ENCODE peak calls at places on chromosomes 2 and 18, in five cellular contexts. P is A549, X is prostate gland, F is BJ, R is lower lobe of right lung. Y is an unnamed sample.

GRCh38 chr2:171430516-171431410 is 3.0 kb downstream of the METTL8 start:
- DNase-seq in P (no peak), X (no peak), F (no peak), R (no peak), Y (no peak)

GRCh38 chr2:177753682-177754475 is 318.7 kb downstream of the PDE11A start:
- DNase-seq in P (peak; percentile 18), X (no peak), F (peak; percentile 75), R (peak; percentile 62), Y (peak; percentile 47)

GRCh38 chr2:100757621-100758394 is 62.1 kb upstream of the NPAS2 start:
- DNase-seq in P (peak; percentile 39), X (no peak), F (peak; percentile 92), R (no peak), Y (no peak)

GRCh38 chr2:39156107-39156506 is 35.3 kb upstream of the SOS1 start:
- DNase-seq in P (no peak), X (no peak), F (peak; percentile 7), R (no peak), Y (no peak)

GRCh38 chr2:4214444-4215295 is 511.3 kb downstream of the DCDC2C start:
- DNase-seq in P (no peak), X (no peak), F (no peak), R (no peak), Y (peak; percentile 7)

GRCh38 chr2:238097988-238098853 is 1.9 kb upstream of the ESPNL start:
- DNase-seq in P (peak; percentile 71), X (no peak), F (no peak), R (peak; percentile 71), Y (peak; percentile 97)

GRCh38 chr18:9673296-9674251 is 34.5 kb upstream of the RAB31 start:
- DNase-seq in P (peak; percentile 94), X (no peak), F (no peak), R (peak; percentile 75), Y (peak; percentile 96)

GRCh38 chr2:36438454-36438977 is 82.9 kb downstream of the CRIM1 start:
- DNase-seq in P (peak; percentile 84), X (no peak), F (peak; percentile 93), R (no peak), Y (no peak)

GRCh38 chr2:39281391-39281790 is 37.6 kb upstream of the CDKL4 start:
- DNase-seq in P (no peak), X (no peak), F (no peak), R (no peak), Y (no peak)

GRCh38 chr18:32761231-32761785 is 11.5 kb downstream of the KLHL14 start:
- DNase-seq in P (no peak), X (no peak), F (no peak), R (no peak), Y (no peak)

GRCh38 chr2:215466097-215466909 is 30.4 kb upstream of the FN1 start:
- DNase-seq in P (no peak), X (no peak), F (peak; percentile 41), R (no peak), Y (no peak)

GRCh38 chr18:5964996-5965395 is 69.7 kb upstream of the TMEM200C start:
- DNase-seq in P (no peak), X (no peak), F (no peak), R (no peak), Y (no peak)

GRCh38 chr18:56246912-56247311 is 391.5 kb downstream of the TXNL1 start:
- DNase-seq in P (no peak), X (no peak), F (no peak), R (no peak), Y (no peak)

GRCh38 chr2:32824415-32824814 is 122.3 kb upstream of the LTBP1 start:
- DNase-seq in P (no peak), X (no peak), F (no peak), R (no peak), Y (no peak)

GRCh38 chr2:183022711-183023110 is 15.5 kb downstream of the NCKAP1 start:
- DNase-seq in P (no peak), X (no peak), F (no peak), R (no peak), Y (no peak)

GRCh38 chr18:36706313-36706881 is 122.4 kb downstream of the TPGS2 start:
- DNase-seq in P (no peak), X (no peak), F (no peak), R (no peak), Y (no peak)

GRCh38 chr2:84865181-84865783 is 15.6 kb downstream of the TRABD2A start:
- DNase-seq in P (peak; percentile 40), X (no peak), F (no peak), R (no peak), Y (peak; percentile 53)

GRCh38 chr2:33788044-33788443 is 188.9 kb upstream of the FAM98A start:
- DNase-seq in P (no peak), X (no peak), F (peak; percentile 85), R (no peak), Y (no peak)

GRCh38 chr2:143296089-143296488 is 166.9 kb downstream of the ARHGAP15 start:
- DNase-seq in P (no peak), X (no peak), F (no peak), R (no peak), Y (no peak)

GRCh38 chr2:158914731-158915130 is 53.7 kb upstream of the TANC1 start:
- DNase-seq in P (no peak), X (no peak), F (no peak), R (no peak), Y (no peak)

GRCh38 chr18:23784811-23785245 is 95.6 kb downstream of the LAMA3 start:
- DNase-seq in P (no peak), X (no peak), F (peak; percentile 66), R (no peak), Y (no peak)

GRCh38 chr2:118763797-118764196 is 83.7 kb downstream of the EN1 start:
- DNase-seq in P (peak; percentile 17), X (no peak), F (no peak), R (no peak), Y (no peak)

GRCh38 chr18:58541789-58542425 is 87.0 kb downstream of the ALPK2 start:
- DNase-seq in P (peak; percentile 67), X (no peak), F (peak; percentile 94), R (no peak), Y (peak; percentile 93)

GRCh38 chr2:159939946-159940345 is 122.5 kb downstream of the PLA2R1 start:
- DNase-seq in P (peak; percentile 7), X (no peak), F (no peak), R (no peak), Y (peak; percentile 60)

GRCh38 chr2:102034683-102035606 is 43.2 kb downstream of the IL1R2 start:
- DNase-seq in P (no peak), X (no peak), F (no peak), R (no peak), Y (no peak)

GRCh38 chr2:174013310-174013751 is 48.2 kb upstream of the SP3 start:
- DNase-seq in P (no peak), X (no peak), F (no peak), R (peak; percentile 55), Y (no peak)

GRCh38 chr2:77954931-77955330 is 432.8 kb upstream of the LRRTM4 start:
- DNase-seq in P (no peak), X (no peak), F (no peak), R (no peak), Y (no peak)
- TF ChIP-seq CTCF in P (no peak), X (no peak), F (no peak), R (no peak), Y (peak; percentile 14)

DNA sequence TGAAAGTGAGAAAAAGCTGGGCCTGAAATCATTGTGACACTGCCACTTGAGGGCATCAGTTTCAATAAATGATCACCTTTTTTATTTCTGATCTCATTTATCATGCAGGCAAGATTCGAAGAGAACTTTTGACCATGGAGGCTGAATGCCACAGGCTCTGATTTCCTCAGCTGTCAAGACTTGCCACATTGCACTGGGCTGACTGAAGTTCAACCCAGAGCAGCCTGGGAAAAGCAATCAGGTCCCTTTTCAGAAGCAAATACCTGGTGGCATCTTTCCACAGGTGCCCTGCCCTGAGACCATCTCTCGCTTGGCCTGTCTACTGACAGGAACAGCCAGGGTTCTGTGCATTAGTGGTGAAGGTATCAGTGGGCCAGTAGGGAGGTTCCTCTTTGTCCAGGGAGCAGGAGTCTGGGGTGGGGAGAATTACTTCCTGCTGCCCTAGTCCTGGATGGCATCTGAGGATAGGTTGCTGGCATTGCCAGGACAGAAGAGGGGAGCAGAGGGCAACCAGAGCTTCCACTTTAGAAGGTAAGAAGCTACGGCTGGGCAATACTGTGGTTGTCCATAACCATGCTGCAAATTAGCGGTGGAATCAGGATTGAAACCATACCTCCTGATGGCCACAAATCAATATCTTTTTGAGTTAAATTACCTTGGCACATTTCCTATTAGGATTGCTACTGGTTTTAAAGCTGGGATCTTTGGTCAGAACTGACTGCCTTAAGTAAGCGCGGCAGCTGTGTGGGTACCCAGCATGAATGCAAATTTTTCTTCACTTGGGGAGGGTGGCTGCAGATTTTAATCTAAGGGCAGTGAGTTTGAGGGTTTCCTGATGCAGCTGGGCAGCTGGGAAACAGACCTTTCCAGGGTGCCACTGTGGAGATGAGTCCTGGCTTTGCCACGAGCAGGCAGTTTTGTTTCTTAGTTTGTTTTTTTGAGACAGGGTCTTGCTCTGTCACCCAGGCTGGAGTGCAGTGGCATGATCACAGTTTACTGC is 394.5 kb downstream of the ALK start:
- DNase-seq in P (no peak), X (no peak), F (no peak), R (no peak), Y (no peak)
- H3K4me3 ChIP-seq in P (no peak overlapping the region), X (no peak overlapping the region), F (no peak overlapping the region), R (no peak overlapping the region), Y (no peak overlapping the region)

GRCh38 chr2:170013802-170014551 is 164.0 kb upstream of the MYO3B start:
- DNase-seq in P (no peak), X (no peak), F (no peak), R (no peak), Y (no peak)

GRCh38 chr2:170014769-170015168 is 163.2 kb upstream of the MYO3B start:
- DNase-seq in P (no peak), X (no peak), F (no peak), R (no peak), Y (no peak)

GRCh38 chr2:170017848-170018492 is 160.0 kb upstream of the MYO3B start:
- DNase-seq in P (no peak), X (no peak), F (no peak), R (no peak), Y (no peak)

GRCh38 chr2:170009209-170009608 is 168.7 kb upstream of the MYO3B start:
- DNase-seq in P (no peak), X (no peak), F (no peak), R (no peak), Y (no peak)

GRCh38 chr2:170012773-170013172 is 165.2 kb upstream of the MYO3B start:
- DNase-seq in P (no peak), X (no peak), F (no peak), R (no peak), Y (no peak)
- TF ChIP-seq CTCF in P (no peak), X (no peak), F (no peak), R (no peak), Y (no peak)

GRCh38 chr18:57466745-57467144 is 31.6 kb downstream of the ONECUT2 start:
- DNase-seq in P (no peak), X (no peak), F (no peak), R (no peak), Y (peak; percentile 31)
- H3K4me3 ChIP-seq in P (no peak overlapping the region), X (no peak overlapping the region), F (no peak overlapping the region), R (no peak overlapping the region), Y (no peak overlapping the region)